ENCODE peak calls at places on chromosomes 7 and 10, in five cellular contexts. U is H9, O is IMR-90, W is A549, P is neuronal stem cell. D is an unnamed sample. For H3K4me1, the result is how much of the 10 kb centered on the place peaks cover.

GRCh38 chr10:76572021-76572420 is 1065.6 kb downstream of the KCNMA1 start:
- DNase-seq in W (no peak), O (no peak), U (no peak), P (no peak), D (no peak)

GRCh38 chr7:114183311-114184105 is 231.1 kb upstream of the FOXP2 start:
- DNase-seq in W (no peak), O (no peak), U (no peak), P (no peak), D (no peak)

GRCh38 chr7:45092100-45092930 is 3.5 kb upstream of the NACAD start:
- DNase-seq in P (no peak), U (no peak), O (peak), W (peak), D (peak)

GRCh38 chr7:98330926-98331529 is 49.5 kb downstream of the BRI3 start:
- DNase-seq in O (no peak), U (no peak), P (no peak), W (no peak), D (no peak)

GRCh38 chr7:187237-187927 is 5.0 kb upstream of the FAM20C start:
- DNase-seq in O (no peak), U (peak), W (no peak), P (no peak), D (no peak)

GRCh38 chr10:33703897-33704825 is 369.7 kb upstream of the NRP1 start:
- DNase-seq in U (no peak), W (no peak), P (no peak), O (peak), D (peak)

GRCh38 chr10:118910702-118911101 is 118.8 kb upstream of the NANOS1 start:
- DNase-seq in W (no peak), U (no peak), P (no peak), O (no peak), D (no peak)

GRCh38 chr10:112241651-112242341 is 41.4 kb upstream of the TECTB start:
- DNase-seq in U (no peak), W (no peak), O (no peak), P (no peak), D (no peak)

GRCh38 chr10:60524541-60524940 is 134.9 kb upstream of the ANK3 start:
- DNase-seq in W (no peak), O (peak), U (no peak), P (no peak), D (no peak)

GRCh38 chr10:68280750-68281149 is 48.8 kb upstream of the ATOH7 start:
- DNase-seq in P (no peak), W (no peak), U (no peak), O (no peak), D (no peak)

GRCh38 chr10:109374215-109374614 is 549.1 kb downstream of the XPNPEP1 start:
- DNase-seq in W (no peak), U (no peak), P (no peak), O (peak), D (no peak)

GRCh38 chr10:133349577-133350011 is 2.4 kb downstream of the PRAP1 start:
- DNase-seq in U (no peak), W (no peak), P (no peak), O (no peak), D (no peak)

GRCh38 chr10:132929953-132930640 is 12.3 kb downstream of the CFAP46 start:
- DNase-seq in O (no peak), U (no peak), W (no peak), P (no peak), D (peak)

GRCh38 chr7:17095951-17096350 is 202.5 kb upstream of the AHR start:
- DNase-seq in P (no peak), O (no peak), U (no peak), W (no peak), D (no peak)

GRCh38 chr10:89428873-89429272 is 14.5 kb downstream of the IFIT5 start:
- DNase-seq in U (no peak), P (no peak), O (no peak), W (no peak), D (no peak)

GRCh38 chr10:89425000-89425399 is 10.6 kb downstream of the IFIT5 start:
- DNase-seq in U (no peak), O (no peak), W (no peak), P (no peak), D (no peak)

GRCh38 chr10:89431977-89432376 is 17.6 kb downstream of the IFIT5 start:
- DNase-seq in O (peak), P (no peak), W (no peak), U (no peak), D (no peak)

GRCh38 chr10:89426230-89426868 is 12.0 kb downstream of the IFIT5 start:
- DNase-seq in O (peak), W (peak), U (no peak), P (peak), D (no peak)

DNA sequence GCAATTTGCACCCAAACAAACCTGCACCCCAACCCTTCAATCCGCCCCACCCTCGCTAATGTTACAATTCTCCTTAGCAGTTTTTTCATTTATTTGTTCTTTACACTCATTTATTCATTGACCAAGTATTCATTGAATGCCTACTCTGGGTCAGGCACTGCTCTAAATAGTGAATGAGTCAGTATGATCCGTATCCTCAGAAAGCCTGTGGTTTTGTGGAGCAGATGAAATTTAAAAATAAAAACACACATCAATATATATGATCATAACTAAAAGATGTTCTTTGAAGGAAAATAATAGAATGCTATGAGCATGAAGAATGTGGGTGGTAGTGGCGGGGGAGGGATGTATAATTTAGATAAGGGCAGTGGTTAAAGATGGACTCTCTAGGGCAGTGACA is 13.3 kb downstream of the IFIT5 start:
- DNase-seq in U (no peak), P (no peak), W (no peak), O (peak), D (peak)
- H3K4me2 ChIP-seq in U (no peak), P (no peak), W (no peak), O (peak), D (peak)

GRCh38 chr10:71244638-71245419 is 32.5 kb downstream of the UNC5B start:
- DNase-seq in U (no peak), O (peak), P (no peak), W (no peak), D (peak)
- H3K4me1 ChIP-seq in U (under half), O (under half), P (under half), W (under half), D (half or more)

GRCh38 chr10:89302628-89303027 is 782 bp downstream of the IFIT2 start:
- DNase-seq in W (no peak), O (no peak), P (no peak), U (no peak), D (no peak)

GRCh38 chr10:89301721-89302445 is at the start of gene IFIT2:
- DNase-seq in W (peak), P (no peak), O (peak), U (no peak), D (peak)

GRCh38 chr10:89299031-89299430 is 2.8 kb upstream of the IFIT2 start:
- DNase-seq in O (no peak), W (no peak), P (no peak), U (no peak), D (no peak)

GRCh38 chr10:89303161-89303560 is 1.3 kb downstream of the IFIT2 start:
- DNase-seq in P (no peak), O (no peak), W (no peak), U (no peak), D (no peak)

DNA sequence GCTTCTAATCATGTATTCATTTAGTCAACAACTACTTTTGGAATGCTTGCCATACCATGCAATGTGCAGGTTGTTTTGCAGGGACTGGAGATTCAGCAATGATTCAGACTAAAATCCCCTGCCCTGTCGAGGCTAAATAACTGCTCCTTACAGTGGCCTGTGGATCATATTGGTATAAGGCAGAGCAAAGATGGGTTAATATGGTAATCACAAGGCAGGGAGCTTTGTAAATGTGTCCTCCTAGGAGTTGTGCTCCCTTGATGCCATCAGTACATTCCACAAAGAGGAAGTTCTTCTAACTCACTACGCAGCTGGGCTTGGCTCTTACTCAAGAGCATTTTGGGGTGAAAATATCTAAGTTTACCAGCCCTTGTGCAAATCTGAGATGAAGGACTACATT is 615 bp upstream of the IFIT2 start:
- DNase-seq in U (no peak), O (peak), W (no peak), P (no peak), D (peak)
- H3K4me2 ChIP-seq in U (no peak), O (peak), W (peak), P (peak), D (peak)

GRCh38 chr10:93416824-93417223 is 65.3 kb downstream of the MYOF start:
- DNase-seq in W (no peak), P (no peak), U (no peak), O (no peak), D (no peak)

GRCh38 chr10:93417886-93418285 is 64.2 kb downstream of the MYOF start:
- DNase-seq in W (no peak), O (no peak), P (no peak), U (no peak), D (no peak)

GRCh38 chr10:93415693-93416092 is 66.4 kb downstream of the MYOF start:
- DNase-seq in W (no peak), U (no peak), P (no peak), O (no peak), D (no peak)

GRCh38 chr10:93420091-93420490 is 62.0 kb downstream of the MYOF start:
- DNase-seq in P (peak), O (peak), U (no peak), W (no peak), D (no peak)

GRCh38 chr10:93417264-93417663 is 64.9 kb downstream of the MYOF start:
- DNase-seq in U (no peak), P (no peak), W (no peak), O (no peak), D (no peak)
- H3K4me1 ChIP-seq in U (under half), P (under half), W (under half), O (under half), D (under half)

GRCh38 chr10:78976825-78977760 is 91.7 kb upstream of the ZMIZ1 start:
- DNase-seq in U (no peak), O (no peak), W (no peak), P (no peak), D (peak)
- H3K4me2 ChIP-seq in U (no peak), O (no peak), W (peak), P (no peak), D (peak)

GRCh38 chr10:71630168-71630567 is 89.4 kb downstream of the C10orf105 start:
- DNase-seq in U (no peak), O (no peak), P (no peak), W (no peak), D (peak)
- H3K4me1 ChIP-seq in U (under half), O (under half), P (under half), W (under half), D (under half)